ENCODE peak calls at places on chromosome 16, in five cellular contexts. F, B, I, M and Z are unnamed samples.

GRCh38 chr16:23202166-23202565 is 19.6 kb downstream of the SCNN1G start:
- DNase-seq in F (no peak), I (no peak), M (no peak), B (no peak), Z (no peak)

GRCh38 chr16:10077861-10078260 is 104.4 kb downstream of the GRIN2A start:
- DNase-seq in I (peak; percentile 18), B (no peak), M (no peak), F (no peak), Z (no peak)

GRCh38 chr16:79253100-79253631 is 347.4 kb downstream of the MAF start:
- DNase-seq in B (no peak), M (no peak), I (no peak), F (no peak), Z (no peak)

GRCh38 chr16:52976539-52977167 is 76.0 kb downstream of the CHD9NB start:
- DNase-seq in B (no peak), M (no peak), F (no peak), I (peak; percentile 60), Z (no peak)

GRCh38 chr16:30382398-30383015 is at the start of gene SEPTIN1:
- DNase-seq in I (no peak), F (peak; percentile 64), B (no peak), M (peak; percentile 61), Z (peak; percentile 69)

GRCh38 chr16:700684-701584 is 4.7 kb downstream of the FBXL16 start:
- DNase-seq in I (no peak), B (no peak), M (no peak), F (peak; percentile 48), Z (no peak)

GRCh38 chr16:66524601-66525164 is 25.2 kb downstream of the TK2 start:
- DNase-seq in I (no peak), M (no peak), B (no peak), F (no peak), Z (no peak)

GRCh38 chr16:30366511-30366910 is 3.8 kb downstream of the TBC1D10B start:
- DNase-seq in F (no peak), B (no peak), I (no peak), M (no peak), Z (no peak)

GRCh38 chr16:53502331-53503269 is at the start of gene AKTIP:
- DNase-seq in I (no peak), B (peak; percentile 72), M (no peak), F (peak; percentile 10), Z (no peak)

GRCh38 chr16:75230471-75231110 is 11.8 kb downstream of the CTRB1 start:
- DNase-seq in M (no peak), B (no peak), F (no peak), I (no peak), Z (no peak)

GRCh38 chr16:67900156-67900555 is 7.1 kb downstream of the PSKH1 start:
- DNase-seq in F (no peak), B (no peak), I (no peak), M (no peak), Z (no peak)

GRCh38 chr16:70510216-70510615 is 13.1 kb downstream of the COG4 start:
- DNase-seq in B (no peak), F (no peak), I (no peak), M (no peak), Z (no peak)

GRCh38 chr16:19771040-19771439 is 53.0 kb downstream of the IQCK start:
- DNase-seq in B (no peak), I (no peak), F (no peak), M (no peak), Z (no peak)

GRCh38 chr16:23385441-23385840 is 67.5 kb downstream of the COG7 start:
- DNase-seq in B (no peak), M (no peak), F (no peak), I (no peak), Z (no peak)

GRCh38 chr16:2520784-2521577 is 810 bp downstream of the AMDHD2 start:
- DNase-seq in B (no peak), M (peak; percentile 61), I (peak; percentile 57), F (peak; percentile 28), Z (peak; percentile 72)

GRCh38 chr16:10558305-10558704 is 22.1 kb downstream of the EMP2 start:
- DNase-seq in F (no peak), B (no peak), M (no peak), I (no peak), Z (no peak)

GRCh38 chr16:692356-693108 is 2.3 kb upstream of the WDR24 start:
- DNase-seq in F (no peak), M (no peak), I (no peak), B (no peak), Z (no peak)

GRCh38 chr16:70391881-70392481 is 45.3 kb downstream of the DDX19A start:
- DNase-seq in B (no peak), I (peak; percentile 78), F (no peak), M (no peak), Z (no peak)

GRCh38 chr16:20612551-20613470 is 36.6 kb upstream of the ACSM2B start:
- DNase-seq in F (no peak), M (no peak), I (no peak), B (no peak), Z (no peak)

GRCh38 chr16:3431779-3432219 is 11.5 kb downstream of the ZNF597 start:
- DNase-seq in M (no peak), I (no peak), B (no peak), F (peak; percentile 12), Z (peak; percentile 3)

GRCh38 chr16:83589576-83589975 is 218.2 kb upstream of the HSBP1 start:
- DNase-seq in M (no peak), F (no peak), B (no peak), I (no peak), Z (no peak)

GRCh38 chr16:81951564-81951963 is 59.7 kb downstream of the SDR42E1 start:
- DNase-seq in I (no peak), F (no peak), B (no peak), M (no peak), Z (no peak)

GRCh38 chr16:49928176-49928892 is 72.4 kb upstream of the ZNF423 start:
- DNase-seq in I (no peak), F (no peak), B (no peak), M (no peak), Z (no peak)

GRCh38 chr16:67294927-67295326 is 15.6 kb downstream of the PLEKHG4 start:
- DNase-seq in I (no peak), M (no peak), B (no peak), F (no peak), Z (no peak)

GRCh38 chr16:11916524-11917285 is 949 bp upstream of the GSPT1 start:
- DNase-seq in B (no peak), I (peak; percentile 54), M (no peak), F (no peak), Z (no peak)

GRCh38 chr16:89924925-89925307 is 1.8 kb downstream of the TUBB3 start:
- DNase-seq in B (no peak), F (no peak), I (no peak), M (no peak), Z (no peak)